ENCODE peak calls at places on chromosome 2, in five cellular contexts. T, G, A, D and P are unnamed samples.

GRCh38 chr2:67923696-67924095 is 139.1 kb downstream of the C1D start:
- DNase-seq in D (no peak), A (peak), G (no peak), T (no peak), P (no peak)

GRCh38 chr2:204264068-204264693 is 281.1 kb upstream of the PARD3B start:
- DNase-seq in D (peak), A (no peak), G (no peak), T (no peak), P (no peak)

GRCh38 chr2:135974036-135974435 is 11.4 kb downstream of the DARS1 start:
- DNase-seq in G (no peak), A (peak), T (no peak), D (no peak), P (no peak)

GRCh38 chr2:105450495-105450894 is 51.6 kb upstream of the FHL2 start:
- DNase-seq in D (no peak), A (no peak), T (no peak), G (no peak), P (no peak)

GRCh38 chr2:135030826-135031225 is 16.4 kb downstream of the MAP3K19 start:
- DNase-seq in D (peak), G (peak), A (peak), T (no peak), P (no peak)

GRCh38 chr2:217837001-217837491 is 165.7 kb downstream of the TNS1 start:
- DNase-seq in T (peak), D (peak), G (peak), A (peak), P (no peak)

GRCh38 chr2:132877923-132878322 is 207.9 kb upstream of the LYPD1 start:
- DNase-seq in A (no peak), T (no peak), D (no peak), G (no peak), P (no peak)

GRCh38 chr2:171172980-171173542 is 12.4 kb upstream of the TLK1 start:
- DNase-seq in A (peak), D (no peak), G (no peak), T (no peak), P (no peak)

GRCh38 chr2:29113027-29113686 is 2.1 kb upstream of the CLIP4 start:
- DNase-seq in A (peak), T (no peak), D (no peak), G (no peak), P (no peak)

GRCh38 chr2:234679766-234680687 is 183.1 kb upstream of the ARL4C start:
- DNase-seq in G (peak), D (no peak), A (peak), T (no peak), P (no peak)

GRCh38 chr2:235542728-235543125 is 48.9 kb downstream of the AGAP1 start:
- DNase-seq in T (no peak), A (no peak), G (no peak), D (peak), P (no peak)

GRCh38 chr2:227511239-227511930 is 39.4 kb downstream of the AGFG1 start:
- DNase-seq in T (no peak), D (no peak), G (no peak), A (no peak), P (no peak)

GRCh38 chr2:103353754-103354153 is 591.9 kb downstream of the TMEM182 start:
- DNase-seq in T (peak), G (no peak), D (no peak), A (no peak), P (no peak)

GRCh38 chr2:2464095-2464494 is 133.0 kb upstream of the MYT1L start:
- DNase-seq in D (no peak), G (no peak), A (peak), T (no peak), P (no peak)

GRCh38 chr2:218815649-218816048 is 16.0 kb downstream of the PRKAG3 start:
- DNase-seq in G (no peak), T (no peak), A (no peak), D (no peak), P (no peak)

GRCh38 chr2:231483398-231484329 is 19.4 kb upstream of the NCL start:
- DNase-seq in D (peak), T (no peak), A (peak), G (no peak), P (peak)

GRCh38 chr2:11677146-11678055 is 7.4 kb upstream of the NTSR2 start:
- DNase-seq in D (peak), A (no peak), T (peak), G (no peak), P (no peak)

GRCh38 chr2:10901565-10901964 is 10.2 kb upstream of the KCNF1 start:
- DNase-seq in D (no peak), T (peak), G (no peak), A (no peak), P (no peak)

GRCh38 chr2:159933727-159934049 is 128.7 kb downstream of the PLA2R1 start:
- DNase-seq in D (no peak), G (no peak), T (no peak), A (no peak), P (no peak)

GRCh38 chr2:39664898-39665591 is 672 bp upstream of the TMEM178A start:
- DNase-seq in A (no peak), G (no peak), T (peak), D (peak), P (no peak)
- TF ChIP-seq CTCF in A (no peak), G (no peak), T (no peak), D (no peak), P (no peak)

DNA sequence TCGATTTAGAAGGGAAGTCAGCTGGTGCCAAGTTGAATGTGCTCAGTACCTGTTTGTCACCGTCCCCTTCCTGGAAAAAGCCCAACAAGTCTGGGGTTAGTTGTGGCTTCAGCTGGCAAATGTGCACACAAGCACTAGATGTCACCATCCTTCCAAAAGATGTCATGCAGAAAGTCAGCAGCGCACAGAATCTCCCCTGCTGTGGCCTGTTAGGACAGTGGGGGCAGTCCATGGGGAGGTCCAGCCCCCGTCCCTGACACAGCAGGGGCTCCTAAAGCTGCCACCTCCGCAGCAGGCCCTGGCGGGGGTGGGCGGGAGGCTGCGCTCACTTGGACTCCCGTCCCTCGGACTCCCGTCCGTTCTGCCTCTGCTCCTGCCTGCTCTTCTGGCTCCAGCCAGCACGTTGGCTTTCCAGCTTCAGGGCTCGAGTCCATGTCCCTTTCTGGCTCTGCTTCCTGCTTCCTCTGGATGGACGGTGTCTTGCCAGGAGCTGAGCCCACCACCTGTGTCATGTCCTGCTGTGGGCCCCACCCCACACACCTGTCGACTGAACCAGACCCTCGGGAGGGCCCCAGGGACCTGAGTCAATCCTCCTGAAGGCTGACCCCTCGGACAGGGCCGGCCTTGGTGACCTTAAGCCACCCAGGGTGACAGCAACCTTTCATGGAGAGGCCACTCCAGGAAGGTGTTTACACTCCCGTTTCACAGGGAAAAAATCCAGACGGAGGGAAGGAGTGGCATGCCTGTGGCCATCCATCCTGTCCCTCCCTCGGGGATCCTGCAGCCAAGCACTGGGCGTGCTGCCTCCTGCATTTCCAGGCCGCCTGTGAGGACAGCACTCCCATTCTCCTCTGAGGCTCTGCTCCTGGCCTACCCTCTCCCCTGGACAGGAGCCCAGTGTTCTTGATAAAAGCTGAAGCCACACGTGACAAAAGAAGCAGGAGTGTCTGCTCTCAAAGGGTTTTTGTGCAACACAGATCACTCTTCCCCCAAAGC is 8.5 kb downstream of the RAB17 start:
- DNase-seq in G (peak), A (peak), D (no peak), T (peak), P (no peak)
- TF ChIP-seq CTCF in G (peak), A (peak), D (peak), T (no peak), P (no peak)

GRCh38 chr2:109349555-109350430 is 220.8 kb downstream of the SH3RF3 start:
- DNase-seq in T (no peak), G (no peak), D (peak), A (no peak), P (no peak)
- TF ChIP-seq CTCF in T (peak), G (no peak), D (no peak), A (no peak), P (no peak)

GRCh38 chr2:187453078-187453641 is 5.1 kb upstream of the CALCRL start:
- DNase-seq in G (peak), D (peak), A (peak), T (no peak), P (no peak)
- TF ChIP-seq CTCF in G (peak), D (peak), A (peak), T (peak), P (no peak)

GRCh38 chr2:48725696-48726494 is 29.6 kb downstream of the LHCGR start:
- DNase-seq in A (no peak), G (no peak), D (peak), T (no peak), P (no peak)
- TF ChIP-seq CTCF in A (no peak), G (no peak), D (peak), T (no peak), P (no peak)

GRCh38 chr2:174581543-174581942 is 16.1 kb downstream of the WIPF1 start:
- DNase-seq in T (no peak), G (no peak), A (no peak), D (no peak), P (no peak)

GRCh38 chr2:174580951-174581350 is 16.7 kb downstream of the WIPF1 start:
- DNase-seq in A (no peak), D (no peak), T (no peak), G (no peak), P (no peak)

GRCh38 chr2:174575124-174575776 is 22.4 kb downstream of the WIPF1 start:
- DNase-seq in D (no peak), G (no peak), T (no peak), A (no peak), P (no peak)

GRCh38 chr2:174574657-174575056 is 22.9 kb downstream of the WIPF1 start:
- DNase-seq in A (no peak), D (no peak), G (no peak), T (no peak), P (no peak)

DNA sequence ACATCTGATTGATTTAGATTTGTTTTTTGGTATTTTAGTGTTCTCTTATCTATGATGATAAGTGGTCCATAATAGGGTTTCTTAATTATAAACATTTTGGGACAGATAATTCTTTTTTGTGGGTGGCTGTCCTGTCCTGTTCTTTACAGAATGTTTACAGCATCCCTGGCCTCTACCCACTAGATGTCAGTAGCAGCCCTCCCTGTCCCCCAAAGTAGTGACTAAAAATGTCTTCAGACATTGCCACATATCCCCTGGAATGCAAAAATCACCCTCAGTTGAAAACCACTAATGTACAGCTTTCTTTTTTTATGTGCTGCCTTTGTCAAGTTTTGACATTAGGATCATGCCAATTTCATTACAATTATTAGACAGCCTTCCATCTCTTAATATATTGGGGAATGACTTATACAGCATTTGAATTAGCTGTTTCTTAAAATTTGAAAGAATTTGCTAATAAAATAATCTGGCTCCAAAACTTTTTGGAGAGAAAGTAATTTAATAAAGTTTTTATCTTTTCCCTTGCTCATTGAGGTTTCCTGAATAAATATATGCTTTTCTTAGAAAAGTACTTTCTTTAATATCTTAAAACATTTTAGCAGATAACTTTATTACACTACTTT is 19.5 kb downstream of the WIPF1 start:
- DNase-seq in T (no peak), A (peak), D (peak), G (peak), P (no peak)
- TF ChIP-seq CTCF in T (no peak), A (peak), D (peak), G (peak), P (peak)